ENCODE peak calls at places on chromosomes 5 and 9, in ten cellular contexts. H, B, G, T, F, W, N, C, V and I are unnamed samples.
A peak's percentile ranks its signal among the peaks of the same experiment; 100 is the strongest.

GRCh38 chr9:35688558-35689350 is 971 bp downstream of the TPM2 start:
- DNase-seq in H (no peak), B (peak; percentile 82), G (no peak), T (no peak), F (no peak), W (no peak), N (peak; percentile 51), C (peak; percentile 72), V (peak; percentile 72), I (no peak)

GRCh38 chr5:136819526-136820302 is 454.4 kb upstream of the TRPC7 start:
- DNase-seq in H (no peak), B (no peak), G (no peak), T (no peak), F (no peak), W (no peak), N (no peak), C (no peak), V (no peak), I (no peak)

GRCh38 chr5:16378762-16379161 is 86.8 kb downstream of the ZNF622 start:
- DNase-seq in H (no peak), B (no peak), G (no peak), T (no peak), F (no peak), W (no peak), N (no peak), C (no peak), V (no peak), I (no peak)

GRCh38 chr5:5288236-5288635 is 134.2 kb upstream of the ICE1 start:
- DNase-seq in H (no peak), B (peak; percentile 66), G (no peak), T (no peak), F (no peak), W (no peak), N (no peak), C (peak; percentile 42), V (peak; percentile 8), I (no peak)

GRCh38 chr5:13567819-13568218 is 376.7 kb downstream of the DNAH5 start:
- DNase-seq in H (no peak), B (peak; percentile 92), G (no peak), T (no peak), F (no peak), W (no peak), N (peak; percentile 79), C (peak; percentile 40), V (peak; percentile 75), I (no peak)

GRCh38 chr9:35906923-35907699 is 1.1 kb downstream of the HRCT1 start:
- DNase-seq in H (no peak), B (peak; percentile 66), G (no peak), T (no peak), F (no peak), W (no peak), N (peak; percentile 88), C (no peak), V (peak; percentile 70), I (no peak)

GRCh38 chr5:55160493-55161209 is 680 bp downstream of the GPX8 start:
- DNase-seq in H (no peak), B (peak; percentile 94), G (no peak), T (no peak), F (no peak), W (no peak), N (peak; percentile 83), C (no peak), V (peak; percentile 93), I (no peak)

GRCh38 chr9:16871358-16872151 is 1.1 kb upstream of the BNC2 start:
- DNase-seq in H (no peak), B (peak; percentile 90), G (no peak), T (peak; percentile 63), F (peak; percentile 52), W (no peak), N (peak; percentile 89), C (peak; percentile 35), V (peak; percentile 70), I (peak; percentile 23)

GRCh38 chr5:139462582-139463276 is at the start of gene ECSCR:
- DNase-seq in H (no peak), B (peak; percentile 39), G (no peak), T (no peak), F (no peak), W (no peak), N (peak; percentile 55), C (no peak), V (no peak), I (no peak)

GRCh38 chr9:19381656-19382055 is 1.6 kb upstream of the RPS6 start:
- DNase-seq in H (no peak), B (no peak), G (no peak), T (no peak), F (no peak), W (no peak), N (no peak), C (no peak), V (no peak), I (no peak)

GRCh38 chr5:124200381-124200780 is 546.1 kb downstream of the ZNF608 start:
- DNase-seq in H (no peak), B (no peak), G (no peak), T (no peak), F (no peak), W (no peak), N (no peak), C (no peak), V (no peak), I (no peak)